ENCODE peak calls at places on chromosomes 3 and 15, in four cellular contexts. One of them, this sample, is unnamed.

GRCh38 chr15:29308299-29308698 is 38.7 kb upstream of the NSMCE3 start:
- DNase-seq in GM23338: no peak
- DNase-seq in HepG2: no peak
- DNase-seq in K562: no peak
- DNase-seq in this sample: no peak

GRCh38 chr15:85005744-85006143 is 24.1 kb downstream of the PDE8A start:
- DNase-seq in K562: no peak
- DNase-seq in HepG2: no peak
- DNase-seq in GM23338: no peak
- DNase-seq in this sample: no peak

GRCh38 chr15:58546635-58547627 is 115.1 kb downstream of the LIPC start:
- DNase-seq in HepG2: peak; percentile 83
- DNase-seq in K562: peak; percentile 90
- DNase-seq in GM23338: no peak
- DNase-seq in this sample: no peak

GRCh38 chr3:37996785-37997301 is 6.3 kb downstream of the VILL start:
- DNase-seq in HepG2: peak; percentile 80
- DNase-seq in GM23338: peak; percentile 85
- DNase-seq in K562: peak; percentile 84
- DNase-seq in this sample: peak; percentile 88

GRCh38 chr3:7382293-7383033 is 521.5 kb downstream of the GRM7 start:
- DNase-seq in HepG2: no peak
- DNase-seq in GM23338: no peak
- DNase-seq in K562: no peak
- DNase-seq in this sample: no peak

GRCh38 chr15:48624700-48625099 is 20.8 kb downstream of the FBN1 start:
- DNase-seq in K562: no peak
- DNase-seq in GM23338: peak; percentile 27
- DNase-seq in HepG2: no peak
- DNase-seq in this sample: peak; percentile 25

GRCh38 chr3:15286022-15286421 is 46.4 kb downstream of the SH3BP5 start:
- DNase-seq in HepG2: no peak
- DNase-seq in GM23338: peak; percentile 68
- DNase-seq in K562: no peak
- DNase-seq in this sample: peak; percentile 60

GRCh38 chr3:156728267-156728985 is 54.0 kb downstream of the TIPARP start:
- DNase-seq in GM23338: no peak
- DNase-seq in K562: no peak
- DNase-seq in HepG2: peak; percentile 81
- DNase-seq in this sample: no peak

GRCh38 chr15:40446144-40446543 is 5.4 kb downstream of the BAHD1 start:
- DNase-seq in K562: no peak
- DNase-seq in GM23338: no peak
- DNase-seq in HepG2: no peak
- DNase-seq in this sample: no peak

GRCh38 chr3:126464093-126464492 is 11.6 kb downstream of the ZXDC start:
- DNase-seq in HepG2: no peak
- DNase-seq in GM23338: no peak
- DNase-seq in K562: no peak
- DNase-seq in this sample: peak; percentile 0

GRCh38 chr3:53008932-53009331 is 36.9 kb downstream of the SFMBT1 start:
- DNase-seq in GM23338: no peak
- DNase-seq in HepG2: no peak
- DNase-seq in K562: no peak
- DNase-seq in this sample: no peak

GRCh38 chr3:61358364-61358763 is 107.1 kb upstream of the FHIT start:
- DNase-seq in HepG2: no peak
- DNase-seq in K562: no peak
- DNase-seq in GM23338: no peak
- DNase-seq in this sample: no peak

GRCh38 chr3:133447751-133448477 is 48.1 kb downstream of the BFSP2 start:
- DNase-seq in HepG2: no peak
- DNase-seq in GM23338: no peak
- DNase-seq in K562: no peak
- DNase-seq in this sample: no peak

GRCh38 chr3:129068291-129068886 is 7.8 kb downstream of the GP9 start:
- DNase-seq in K562: no peak
- DNase-seq in HepG2: no peak
- DNase-seq in GM23338: peak; percentile 19
- DNase-seq in this sample: no peak

GRCh38 chr3:194285859-194286197 is 65.3 kb downstream of the CPN2 start:
- DNase-seq in GM23338: no peak
- DNase-seq in K562: no peak
- DNase-seq in HepG2: no peak
- DNase-seq in this sample: peak; percentile 0

GRCh38 chr15:41024141-41024540 is 70.9 kb downstream of the CHAC1 start:
- DNase-seq in K562: no peak
- DNase-seq in HepG2: no peak
- DNase-seq in GM23338: no peak
- DNase-seq in this sample: no peak

GRCh38 chr3:53489401-53490130 is 4.8 kb upstream of the CACNA1D start:
- DNase-seq in GM23338: no peak
- DNase-seq in K562: no peak
- DNase-seq in HepG2: no peak
- DNase-seq in this sample: no peak

GRCh38 chr3:16849240-16849639 is 35.5 kb upstream of the PLCL2 start:
- DNase-seq in HepG2: no peak
- DNase-seq in K562: no peak
- DNase-seq in GM23338: peak; percentile 75
- DNase-seq in this sample: peak; percentile 18

GRCh38 chr3:133568294-133569014 is 5.0 kb upstream of the CDV3 start:
- DNase-seq in HepG2: peak; percentile 47
- DNase-seq in K562: no peak
- DNase-seq in GM23338: no peak
- DNase-seq in this sample: no peak

GRCh38 chr3:27380433-27381357 is 11.5 kb upstream of the NEK10 start:
- DNase-seq in GM23338: no peak
- DNase-seq in K562: no peak
- DNase-seq in HepG2: no peak
- DNase-seq in this sample: no peak

GRCh38 chr15:92074646-92075045 is 221.1 kb downstream of the SLCO3A1 start:
- DNase-seq in K562: no peak
- DNase-seq in HepG2: no peak
- DNase-seq in GM23338: no peak
- DNase-seq in this sample: no peak

GRCh38 chr3:32551087-32551486 is 19.6 kb downstream of the DYNC1LI1 start:
- DNase-seq in K562: no peak
- DNase-seq in HepG2: no peak
- DNase-seq in GM23338: no peak
- DNase-seq in this sample: no peak

GRCh38 chr15:70480196-70480856 is 283.0 kb downstream of the UACA start:
- DNase-seq in GM23338: no peak
- DNase-seq in HepG2: no peak
- DNase-seq in K562: no peak
- DNase-seq in this sample: no peak

GRCh38 chr15:52710050-52710709 is 31.0 kb upstream of the ATOSA start:
- DNase-seq in K562: no peak
- DNase-seq in HepG2: no peak
- DNase-seq in GM23338: no peak
- DNase-seq in this sample: no peak

GRCh38 chr3:138396752-138397410 is 37.5 kb upstream of the ESYT3 start:
- DNase-seq in K562: no peak
- DNase-seq in GM23338: no peak
- DNase-seq in HepG2: no peak
- DNase-seq in this sample: no peak

GRCh38 chr3:138394156-138394555 is 40.3 kb upstream of the ESYT3 start:
- DNase-seq in GM23338: no peak
- DNase-seq in HepG2: no peak
- DNase-seq in K562: no peak
- DNase-seq in this sample: no peak

GRCh38 chr3:138397983-138398382 is 36.4 kb upstream of the ESYT3 start:
- DNase-seq in K562: no peak
- DNase-seq in HepG2: no peak
- DNase-seq in GM23338: no peak
- DNase-seq in this sample: no peak

GRCh38 chr3:138398791-138399575 is 35.4 kb upstream of the ESYT3 start:
- DNase-seq in K562: no peak
- DNase-seq in GM23338: no peak
- DNase-seq in HepG2: peak; percentile 97
- DNase-seq in this sample: no peak

DNA sequence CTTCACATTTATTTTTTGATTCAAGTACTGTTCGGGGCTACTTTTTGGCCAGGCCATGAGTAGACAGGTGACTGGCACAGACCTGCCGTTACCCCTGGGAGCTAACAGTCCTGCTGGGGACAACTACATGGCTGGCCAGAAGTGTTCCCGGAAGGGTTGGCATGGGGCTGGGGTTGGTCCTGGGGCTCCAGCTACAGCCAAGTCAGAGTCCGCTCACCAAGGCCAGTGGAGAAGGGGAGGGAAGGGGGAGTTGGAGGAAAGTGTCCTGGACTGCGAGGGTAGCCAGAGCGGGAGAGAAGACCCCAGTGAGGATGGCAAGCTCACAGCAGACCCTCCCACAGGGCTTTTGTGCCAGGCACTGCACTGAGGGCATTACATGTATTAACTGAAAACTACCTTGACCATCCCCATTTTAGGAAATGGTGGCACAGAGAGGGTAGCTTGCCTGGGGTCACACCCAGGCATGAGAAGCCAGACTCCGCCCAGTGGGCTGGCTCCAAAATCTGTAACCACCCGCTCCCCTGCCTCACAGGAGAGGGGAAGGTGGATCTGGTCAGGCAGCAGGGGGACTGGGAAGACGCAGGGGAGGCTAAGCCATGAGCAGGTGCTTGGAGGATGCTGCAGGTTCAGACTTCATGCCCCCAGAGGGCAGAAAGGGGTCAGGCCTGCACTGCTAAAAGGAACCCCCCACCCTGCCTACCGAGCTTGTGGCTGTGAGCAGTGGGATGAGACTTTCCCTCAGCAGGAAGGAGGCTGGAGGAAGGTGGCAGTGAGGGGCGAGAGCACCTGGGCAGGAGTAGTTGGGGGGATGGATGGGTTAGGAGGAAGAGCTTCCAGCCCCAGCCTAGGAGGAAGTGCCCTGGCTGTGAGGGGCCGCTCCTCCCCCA is 38.3 kb upstream of the ESYT3 start:
- DNase-seq in K562: no peak
- DNase-seq in GM23338: no peak
- DNase-seq in HepG2: no peak
- DNase-seq in this sample: no peak
- TF ChIP-seq CREB1 in K562: no peak
- TF ChIP-seq CREB1 in GM23338: no peak
- TF ChIP-seq CREB1 in HepG2: no peak
- TF ChIP-seq CREB1 in this sample: no peak

GRCh38 chr3:123140591-123140990 is 61.2 kb upstream of the SEC22A start:
- DNase-seq in K562: no peak
- DNase-seq in GM23338: no peak
- DNase-seq in HepG2: no peak
- DNase-seq in this sample: no peak
- TF ChIP-seq CREB1 in K562: no peak
- TF ChIP-seq CREB1 in GM23338: no peak
- TF ChIP-seq CREB1 in HepG2: no peak
- TF ChIP-seq CREB1 in this sample: no peak

GRCh38 chr3:10017636-10018292 is 8.5 kb upstream of the FANCD2 start:
- DNase-seq in HepG2: no peak
- DNase-seq in K562: no peak
- DNase-seq in GM23338: no peak
- DNase-seq in this sample: no peak
- TF ChIP-seq CREB1 in HepG2: no peak
- TF ChIP-seq CREB1 in K562: no peak
- TF ChIP-seq CREB1 in GM23338: no peak
- TF ChIP-seq CREB1 in this sample: no peak

GRCh38 chr3:120143676-120144075 is 49.4 kb upstream of the GSK3B start:
- DNase-seq in GM23338: no peak
- DNase-seq in K562: no peak
- DNase-seq in HepG2: no peak
- DNase-seq in this sample: no peak
- TF ChIP-seq CREB1 in GM23338: no peak
- TF ChIP-seq CREB1 in K562: no peak
- TF ChIP-seq CREB1 in HepG2: no peak
- TF ChIP-seq CREB1 in this sample: no peak

This sample was measured in WTC11.